ENCODE peak calls at places on chromosomes 11 and 22, in five cellular contexts. One of them, this sample, is unnamed.

GRCh38 chr11:7538023-7538422 is 24.2 kb downstream of the PPFIBP2 start:
- DNase-seq in neural progenitor cell: no peak
- DNase-seq in HCT116: no peak
- DNase-seq in MM.1S: no peak
- DNase-seq in hepatocyte: no peak
- DNase-seq in this sample: no peak

GRCh38 chr22:40533712-40534378 is 102.7 kb downstream of the MRTFA start:
- DNase-seq in neural progenitor cell: peak
- DNase-seq in HCT116: no peak
- DNase-seq in MM.1S: peak
- DNase-seq in hepatocyte: peak
- DNase-seq in this sample: peak

GRCh38 chr11:112289588-112290461 is 29.2 kb upstream of the PLET1 start:
- DNase-seq in neural progenitor cell: peak
- DNase-seq in HCT116: no peak
- DNase-seq in MM.1S: peak
- DNase-seq in hepatocyte: peak
- DNase-seq in this sample: peak

GRCh38 chr11:134531331-134532135 is 119.5 kb upstream of the B3GAT1 start:
- DNase-seq in neural progenitor cell: peak
- DNase-seq in HCT116: no peak
- DNase-seq in MM.1S: no peak
- DNase-seq in hepatocyte: no peak
- DNase-seq in this sample: no peak

GRCh38 chr11:129749141-129749540 is 66.5 kb upstream of the TMEM45B start:
- DNase-seq in neural progenitor cell: no peak
- DNase-seq in HCT116: no peak
- DNase-seq in MM.1S: no peak
- DNase-seq in hepatocyte: no peak
- DNase-seq in this sample: no peak

GRCh38 chr11:33347490-33348125 is 90.4 kb downstream of the HIPK3 start:
- DNase-seq in neural progenitor cell: no peak
- DNase-seq in HCT116: no peak
- DNase-seq in MM.1S: no peak
- DNase-seq in hepatocyte: no peak
- DNase-seq in this sample: peak

GRCh38 chr11:64654439-64654838 is 63.4 kb downstream of the SLC22A12 start:
- DNase-seq in neural progenitor cell: no peak
- DNase-seq in HCT116: no peak
- DNase-seq in MM.1S: no peak
- DNase-seq in hepatocyte: no peak
- DNase-seq in this sample: no peak

GRCh38 chr22:37358917-37359316 is 68.4 kb downstream of the ELFN2 start:
- DNase-seq in neural progenitor cell: no peak
- DNase-seq in HCT116: no peak
- DNase-seq in MM.1S: no peak
- DNase-seq in hepatocyte: no peak
- DNase-seq in this sample: no peak

GRCh38 chr11:85809881-85810280 is 1.1 kb downstream of the SYTL2 start:
- DNase-seq in neural progenitor cell: peak
- DNase-seq in HCT116: no peak
- DNase-seq in MM.1S: no peak
- DNase-seq in hepatocyte: peak
- DNase-seq in this sample: no peak

GRCh38 chr11:15835705-15836411 is 520.5 kb downstream of the SOX6 start:
- DNase-seq in neural progenitor cell: no peak
- DNase-seq in HCT116: no peak
- DNase-seq in MM.1S: no peak
- DNase-seq in hepatocyte: no peak
- DNase-seq in this sample: no peak

GRCh38 chr11:118491041-118491440 is 36.2 kb upstream of the TTC36 start:
- DNase-seq in neural progenitor cell: no peak
- DNase-seq in HCT116: no peak
- DNase-seq in MM.1S: no peak
- DNase-seq in hepatocyte: no peak
- DNase-seq in this sample: no peak

GRCh38 chr11:71446942-71447688 is 1.1 kb downstream of the DHCR7 start:
- DNase-seq in neural progenitor cell: peak
- DNase-seq in HCT116: no peak
- DNase-seq in MM.1S: no peak
- DNase-seq in hepatocyte: peak
- DNase-seq in this sample: no peak

GRCh38 chr11:68457898-68458249 is 2.7 kb upstream of the PPP6R3 start:
- DNase-seq in neural progenitor cell: no peak
- DNase-seq in HCT116: no peak
- DNase-seq in MM.1S: no peak
- DNase-seq in hepatocyte: peak
- DNase-seq in this sample: no peak

GRCh38 chr11:130677486-130678153 is 229.2 kb downstream of the ADAMTS15 start:
- DNase-seq in neural progenitor cell: peak
- DNase-seq in HCT116: no peak
- DNase-seq in MM.1S: no peak
- DNase-seq in hepatocyte: peak
- DNase-seq in this sample: no peak

DNA sequence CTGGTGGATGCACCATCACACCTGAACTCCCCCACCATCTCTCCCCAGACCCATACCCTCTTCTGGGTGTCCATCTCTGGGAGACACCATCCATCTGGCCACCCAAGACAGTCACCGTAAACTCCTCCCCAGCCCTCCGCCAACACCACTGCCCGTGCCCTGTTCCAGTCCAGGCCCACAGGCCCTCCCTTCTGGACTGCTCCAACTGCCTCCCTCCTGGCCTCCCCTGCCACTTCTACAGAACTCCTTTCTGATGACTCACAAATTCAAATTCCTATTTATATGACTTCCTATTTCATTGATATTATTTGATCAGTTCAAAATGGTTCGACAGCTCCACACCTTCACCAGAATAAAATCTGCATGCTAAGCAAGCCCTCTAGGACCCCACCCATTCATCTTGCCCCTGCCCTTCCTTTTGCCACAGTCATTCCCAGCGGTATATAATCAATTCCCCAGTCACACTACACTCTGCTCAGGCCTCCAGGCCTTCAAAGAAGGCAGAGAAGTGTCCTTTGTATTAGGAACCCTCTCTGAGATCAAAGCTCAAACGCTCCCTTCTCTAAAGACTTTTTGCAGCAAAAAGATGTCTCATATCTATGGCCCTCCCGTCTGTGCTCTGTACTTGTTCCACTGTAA is 29.1 kb downstream of the MYH9 start:
- DNase-seq in neural progenitor cell: no peak
- DNase-seq in HCT116: no peak
- DNase-seq in MM.1S: no peak
- DNase-seq in hepatocyte: no peak
- DNase-seq in this sample: no peak
- H3K4me2 ChIP-seq in neural progenitor cell: no peak
- H3K4me2 ChIP-seq in HCT116: peak
- H3K4me2 ChIP-seq in MM.1S: peak
- H3K4me2 ChIP-seq in hepatocyte: no peak
- H3K4me2 ChIP-seq in this sample: peak

DNA sequence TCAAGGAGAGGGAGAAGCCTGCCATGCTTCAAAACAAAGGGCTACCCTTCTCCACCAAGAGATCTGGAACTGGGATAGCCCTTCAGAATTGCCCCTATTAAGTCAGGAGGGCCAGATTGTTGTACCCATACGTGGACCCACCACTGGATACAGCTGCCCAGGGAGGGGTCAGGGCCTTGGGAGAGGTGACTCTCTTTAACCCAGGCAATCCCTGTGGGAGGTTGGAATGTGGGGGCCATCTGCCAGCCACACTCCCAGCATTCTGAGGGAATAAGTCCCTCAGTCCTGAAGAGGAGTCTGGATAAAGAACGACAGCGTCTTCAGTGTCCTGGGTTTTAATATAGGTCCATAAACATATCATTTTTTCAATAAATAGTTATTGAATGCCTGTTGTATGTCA is 588.2 kb upstream of the TENM4 start:
- DNase-seq in neural progenitor cell: no peak
- DNase-seq in HCT116: no peak
- DNase-seq in MM.1S: no peak
- DNase-seq in hepatocyte: no peak
- DNase-seq in this sample: no peak
- H2AFZ ChIP-seq in neural progenitor cell: no peak
- H2AFZ ChIP-seq in HCT116: no peak
- H2AFZ ChIP-seq in MM.1S: no peak
- H2AFZ ChIP-seq in hepatocyte: no peak
- H2AFZ ChIP-seq in this sample: no peak

DNA sequence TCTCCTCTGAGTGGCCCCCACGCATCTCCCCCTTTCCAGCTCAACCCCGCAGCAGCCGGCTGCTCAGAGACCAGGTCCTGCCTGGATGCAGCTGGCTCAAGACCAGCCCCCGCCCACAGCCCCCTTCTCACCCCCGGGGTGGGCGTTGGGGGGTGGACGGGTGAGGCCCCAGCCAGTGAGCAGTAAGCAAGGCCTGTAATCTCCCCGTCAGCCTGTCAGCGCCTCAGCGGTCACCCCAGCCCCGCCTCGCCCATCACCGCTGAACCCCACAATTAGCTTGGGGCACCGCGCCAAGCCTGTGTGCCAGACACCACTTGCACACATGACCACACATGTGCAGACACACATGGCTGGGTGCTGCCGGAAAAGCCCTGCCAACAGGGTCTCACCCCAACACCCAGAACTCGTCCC is 5.9 kb downstream of the PLXNB2 start:
- DNase-seq in neural progenitor cell: no peak
- DNase-seq in HCT116: no peak
- DNase-seq in MM.1S: no peak
- DNase-seq in hepatocyte: peak
- DNase-seq in this sample: peak
- H3K4me3 ChIP-seq in neural progenitor cell: no peak
- H3K4me3 ChIP-seq in HCT116: no peak
- H3K4me3 ChIP-seq in MM.1S: no peak
- H3K4me3 ChIP-seq in hepatocyte: no peak
- H3K4me3 ChIP-seq in this sample: no peak

GRCh38 chr11:2461253-2462091 is 16.7 kb downstream of the KCNQ1 start:
- DNase-seq in neural progenitor cell: no peak
- DNase-seq in HCT116: no peak
- DNase-seq in MM.1S: no peak
- DNase-seq in hepatocyte: no peak
- DNase-seq in this sample: no peak

GRCh38 chr11:2459796-2460531 is 15.2 kb downstream of the KCNQ1 start:
- DNase-seq in neural progenitor cell: no peak
- DNase-seq in HCT116: no peak
- DNase-seq in MM.1S: peak
- DNase-seq in hepatocyte: no peak
- DNase-seq in this sample: no peak

GRCh38 chr11:2460540-2461252 is 15.9 kb downstream of the KCNQ1 start:
- DNase-seq in neural progenitor cell: no peak
- DNase-seq in HCT116: no peak
- DNase-seq in MM.1S: peak
- DNase-seq in hepatocyte: no peak
- DNase-seq in this sample: no peak

GRCh38 chr11:2458321-2458720 is 13.5 kb downstream of the KCNQ1 start:
- DNase-seq in neural progenitor cell: no peak
- DNase-seq in HCT116: no peak
- DNase-seq in MM.1S: no peak
- DNase-seq in hepatocyte: no peak
- DNase-seq in this sample: no peak

GRCh38 chr11:2459016-2459725 is 14.4 kb downstream of the KCNQ1 start:
- DNase-seq in neural progenitor cell: peak
- DNase-seq in HCT116: no peak
- DNase-seq in MM.1S: peak
- DNase-seq in hepatocyte: no peak
- DNase-seq in this sample: no peak
- H3K4me2 ChIP-seq in neural progenitor cell: no peak
- H3K4me2 ChIP-seq in HCT116: no peak
- H3K4me2 ChIP-seq in MM.1S: peak
- H3K4me2 ChIP-seq in hepatocyte: no peak
- H3K4me2 ChIP-seq in this sample: no peak

This sample was measured in Karpas-422.